ENCODE peak calls at places on chromosomes 6 and 20, in nine cellular contexts. One of them, this sample, is unnamed. For H3K79me2, the result is how much of the 10 kb centered on the place peaks cover.

GRCh38 chr20:38800882-38801281 is 4.6 kb upstream of the PPP1R16B start:
- DNase-seq in endothelial cell of umbilical vein: no peak
- DNase-seq in trophoblast cell: no peak
- DNase-seq in GM23248: no peak
- DNase-seq in Karpas-422: no peak
- DNase-seq in hepatocyte: no peak
- DNase-seq in H9: no peak
- DNase-seq in GM23338: no peak
- DNase-seq in K562: no peak
- DNase-seq in this sample: no peak

GRCh38 chr6:99745651-99746050 is 139.0 kb downstream of the PRDM13 start:
- DNase-seq in hepatocyte: no peak
- DNase-seq in trophoblast cell: no peak
- DNase-seq in K562: no peak
- DNase-seq in Karpas-422: no peak
- DNase-seq in GM23338: no peak
- DNase-seq in GM23248: peak
- DNase-seq in H9: no peak
- DNase-seq in endothelial cell of umbilical vein: no peak
- DNase-seq in this sample: no peak

GRCh38 chr6:64477311-64477850 is 841.8 kb downstream of the PHF3 start:
- DNase-seq in GM23338: no peak
- DNase-seq in trophoblast cell: no peak
- DNase-seq in H9: no peak
- DNase-seq in hepatocyte: no peak
- DNase-seq in endothelial cell of umbilical vein: no peak
- DNase-seq in Karpas-422: no peak
- DNase-seq in GM23248: no peak
- DNase-seq in K562: no peak
- DNase-seq in this sample: no peak

GRCh38 chr6:112330071-112330876 is 16.9 kb upstream of the RFPL4B start:
- DNase-seq in Karpas-422: no peak
- DNase-seq in GM23338: no peak
- DNase-seq in endothelial cell of umbilical vein: peak
- DNase-seq in K562: no peak
- DNase-seq in hepatocyte: no peak
- DNase-seq in GM23248: peak
- DNase-seq in trophoblast cell: no peak
- DNase-seq in H9: no peak
- DNase-seq in this sample: no peak

GRCh38 chr6:142850653-142851434 is 94.1 kb downstream of the HIVEP2 start:
- DNase-seq in endothelial cell of umbilical vein: peak
- DNase-seq in K562: no peak
- DNase-seq in trophoblast cell: no peak
- DNase-seq in GM23338: no peak
- DNase-seq in hepatocyte: no peak
- DNase-seq in H9: no peak
- DNase-seq in Karpas-422: no peak
- DNase-seq in GM23248: peak
- DNase-seq in this sample: no peak

GRCh38 chr6:45737331-45738056 is 278.2 kb downstream of the CLIC5 start:
- DNase-seq in hepatocyte: no peak
- DNase-seq in trophoblast cell: no peak
- DNase-seq in K562: no peak
- DNase-seq in GM23248: no peak
- DNase-seq in GM23338: no peak
- DNase-seq in endothelial cell of umbilical vein: no peak
- DNase-seq in H9: no peak
- DNase-seq in Karpas-422: no peak
- DNase-seq in this sample: no peak

GRCh38 chr6:7154341-7155139 is 46.8 kb downstream of the RREB1 start:
- DNase-seq in endothelial cell of umbilical vein: no peak
- DNase-seq in K562: no peak
- DNase-seq in Karpas-422: no peak
- DNase-seq in H9: no peak
- DNase-seq in GM23338: no peak
- DNase-seq in trophoblast cell: no peak
- DNase-seq in hepatocyte: no peak
- DNase-seq in GM23248: no peak
- DNase-seq in this sample: no peak

GRCh38 chr6:28585335-28585734 is 59.7 kb downstream of the GPX5 start:
- DNase-seq in K562: peak
- DNase-seq in GM23248: peak
- DNase-seq in H9: no peak
- DNase-seq in GM23338: no peak
- DNase-seq in Karpas-422: peak
- DNase-seq in hepatocyte: peak
- DNase-seq in trophoblast cell: peak
- DNase-seq in endothelial cell of umbilical vein: no peak
- DNase-seq in this sample: no peak

GRCh38 chr20:21096321-21097043 is 9.7 kb downstream of the LINC00237 start:
- DNase-seq in Karpas-422: peak
- DNase-seq in K562: peak
- DNase-seq in hepatocyte: no peak
- DNase-seq in trophoblast cell: peak
- DNase-seq in GM23338: peak
- DNase-seq in H9: peak
- DNase-seq in endothelial cell of umbilical vein: peak
- DNase-seq in GM23248: peak
- DNase-seq in this sample: no peak

DNA sequence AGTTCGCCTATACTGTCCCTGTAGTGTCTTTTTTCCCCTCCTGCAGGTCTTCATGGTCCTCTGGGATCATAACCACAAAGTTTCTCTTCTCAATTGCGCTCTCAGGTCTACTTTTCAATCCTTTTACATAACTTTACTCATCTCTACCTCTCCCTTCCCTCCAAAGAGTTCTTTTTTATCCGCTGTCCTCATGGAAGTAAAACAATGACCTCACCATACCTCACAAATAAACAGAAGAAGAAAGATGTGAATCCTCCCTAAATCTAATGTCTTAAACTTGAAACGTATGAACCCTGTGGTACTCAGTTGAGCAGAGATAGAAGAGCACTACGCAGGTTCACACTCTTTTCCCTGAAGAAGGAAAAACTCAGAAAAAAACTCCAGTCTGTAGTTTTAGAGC is 12.1 kb upstream of the HLA-DQA1 start:
- DNase-seq in GM23248: no peak
- DNase-seq in GM23338: no peak
- DNase-seq in K562: no peak
- DNase-seq in hepatocyte: no peak
- DNase-seq in endothelial cell of umbilical vein: no peak
- DNase-seq in trophoblast cell: no peak
- DNase-seq in Karpas-422: peak
- DNase-seq in H9: no peak
- DNase-seq in this sample: no peak
- H3K27ac ChIP-seq in GM23248: no peak
- H3K27ac ChIP-seq in GM23338: no peak
- H3K27ac ChIP-seq in K562: no peak
- H3K27ac ChIP-seq in hepatocyte: no peak
- H3K27ac ChIP-seq in endothelial cell of umbilical vein: no peak
- H3K27ac ChIP-seq in trophoblast cell: no peak
- H3K27ac ChIP-seq in Karpas-422: peak
- H3K27ac ChIP-seq in H9: no peak
- H3K27ac ChIP-seq in this sample: no peak

GRCh38 chr6:25895773-25896172 is 21.7 kb upstream of the SLC17A3 start:
- DNase-seq in hepatocyte: no peak
- DNase-seq in endothelial cell of umbilical vein: no peak
- DNase-seq in K562: no peak
- DNase-seq in Karpas-422: no peak
- DNase-seq in trophoblast cell: no peak
- DNase-seq in H9: no peak
- DNase-seq in GM23248: no peak
- DNase-seq in GM23338: no peak
- DNase-seq in this sample: no peak
- H3K79me2 ChIP-seq in hepatocyte: under half
- H3K79me2 ChIP-seq in endothelial cell of umbilical vein: under half
- H3K79me2 ChIP-seq in K562: under half
- H3K79me2 ChIP-seq in Karpas-422: under half
- H3K79me2 ChIP-seq in trophoblast cell: under half
- H3K79me2 ChIP-seq in H9: under half
- H3K79me2 ChIP-seq in GM23248: under half
- H3K79me2 ChIP-seq in GM23338: under half
- H3K79me2 ChIP-seq in this sample: under half

GRCh38 chr20:32474717-32474966 is 110.5 kb downstream of the NOL4L start:
- DNase-seq in hepatocyte: no peak
- DNase-seq in Karpas-422: no peak
- DNase-seq in GM23248: no peak
- DNase-seq in GM23338: no peak
- DNase-seq in K562: no peak
- DNase-seq in H9: no peak
- DNase-seq in endothelial cell of umbilical vein: no peak
- DNase-seq in trophoblast cell: no peak
- DNase-seq in this sample: no peak

GRCh38 chr20:32473231-32474008 is 111.7 kb downstream of the NOL4L start:
- DNase-seq in hepatocyte: no peak
- DNase-seq in trophoblast cell: no peak
- DNase-seq in K562: peak
- DNase-seq in endothelial cell of umbilical vein: no peak
- DNase-seq in GM23338: peak
- DNase-seq in GM23248: no peak
- DNase-seq in Karpas-422: no peak
- DNase-seq in H9: no peak
- DNase-seq in this sample: no peak

GRCh38 chr20:32474967-32475819 is 109.9 kb downstream of the NOL4L start:
- DNase-seq in trophoblast cell: no peak
- DNase-seq in GM23248: peak
- DNase-seq in endothelial cell of umbilical vein: peak
- DNase-seq in GM23338: peak
- DNase-seq in hepatocyte: peak
- DNase-seq in Karpas-422: no peak
- DNase-seq in K562: peak
- DNase-seq in H9: peak
- DNase-seq in this sample: no peak

GRCh38 chr20:32472581-32473207 is 112.4 kb downstream of the NOL4L start:
- DNase-seq in GM23338: no peak
- DNase-seq in K562: no peak
- DNase-seq in H9: no peak
- DNase-seq in hepatocyte: no peak
- DNase-seq in trophoblast cell: no peak
- DNase-seq in Karpas-422: no peak
- DNase-seq in endothelial cell of umbilical vein: no peak
- DNase-seq in GM23248: no peak
- DNase-seq in this sample: no peak

DNA sequence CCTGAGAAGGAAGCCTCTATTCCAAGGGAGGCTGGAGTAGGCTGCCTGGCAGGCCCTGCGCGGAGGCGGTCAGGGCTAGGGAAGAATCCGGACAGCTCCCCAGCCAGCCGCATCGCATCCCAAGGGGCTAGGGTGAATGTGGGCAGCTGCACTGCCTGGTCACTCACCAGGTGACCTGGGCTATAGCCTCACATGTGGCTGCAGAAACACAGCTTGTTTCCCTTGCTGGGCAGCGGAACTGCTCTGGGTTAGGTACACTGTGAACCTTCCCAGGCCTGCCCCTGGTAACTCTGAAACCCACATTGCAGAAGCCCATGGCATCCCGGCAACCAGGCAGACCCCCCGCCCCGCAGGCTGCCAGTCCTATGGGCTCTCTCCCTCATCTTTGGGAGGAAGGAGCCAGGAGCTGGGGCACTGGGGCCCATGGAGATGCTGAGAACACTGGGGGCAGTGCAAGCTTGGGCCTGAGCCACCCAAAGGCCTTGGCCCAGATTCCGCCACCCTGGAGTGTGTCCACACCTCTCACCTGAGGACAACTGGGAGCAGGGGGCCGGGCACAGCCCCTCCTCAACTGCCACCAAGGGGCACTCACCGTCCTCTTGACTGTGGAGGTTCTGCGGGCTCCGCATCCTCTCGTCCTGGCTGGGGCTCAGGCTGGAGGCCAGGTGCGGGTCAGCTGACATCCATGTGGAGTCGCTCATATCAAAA is 111.0 kb downstream of the NOL4L start:
- DNase-seq in Karpas-422: no peak
- DNase-seq in K562: peak
- DNase-seq in trophoblast cell: no peak
- DNase-seq in endothelial cell of umbilical vein: peak
- DNase-seq in GM23248: no peak
- DNase-seq in H9: no peak
- DNase-seq in GM23338: no peak
- DNase-seq in hepatocyte: no peak
- DNase-seq in this sample: no peak
- H3K27ac ChIP-seq in Karpas-422: no peak
- H3K27ac ChIP-seq in K562: peak
- H3K27ac ChIP-seq in trophoblast cell: peak
- H3K27ac ChIP-seq in endothelial cell of umbilical vein: peak
- H3K27ac ChIP-seq in GM23248: peak
- H3K27ac ChIP-seq in H9: no peak
- H3K27ac ChIP-seq in GM23338: peak
- H3K27ac ChIP-seq in hepatocyte: peak
- H3K27ac ChIP-seq in this sample: peak

GRCh38 chr20:17587148-17587547 is 17.3 kb downstream of the DSTN start:
- DNase-seq in GM23248: no peak
- DNase-seq in trophoblast cell: no peak
- DNase-seq in GM23338: no peak
- DNase-seq in K562: no peak
- DNase-seq in H9: no peak
- DNase-seq in Karpas-422: no peak
- DNase-seq in endothelial cell of umbilical vein: no peak
- DNase-seq in hepatocyte: no peak
- DNase-seq in this sample: no peak

GRCh38 chr20:17583126-17583525 is 13.3 kb downstream of the DSTN start:
- DNase-seq in GM23248: no peak
- DNase-seq in Karpas-422: no peak
- DNase-seq in GM23338: no peak
- DNase-seq in trophoblast cell: no peak
- DNase-seq in H9: no peak
- DNase-seq in endothelial cell of umbilical vein: no peak
- DNase-seq in K562: no peak
- DNase-seq in hepatocyte: no peak
- DNase-seq in this sample: no peak

GRCh38 chr20:17586250-17586649 is 16.4 kb downstream of the DSTN start:
- DNase-seq in GM23248: no peak
- DNase-seq in hepatocyte: no peak
- DNase-seq in trophoblast cell: no peak
- DNase-seq in K562: no peak
- DNase-seq in H9: no peak
- DNase-seq in GM23338: no peak
- DNase-seq in endothelial cell of umbilical vein: no peak
- DNase-seq in Karpas-422: no peak
- DNase-seq in this sample: no peak

GRCh38 chr20:17587831-17588230 is 18.0 kb downstream of the DSTN start:
- DNase-seq in trophoblast cell: no peak
- DNase-seq in K562: no peak
- DNase-seq in GM23248: no peak
- DNase-seq in hepatocyte: no peak
- DNase-seq in GM23338: no peak
- DNase-seq in H9: no peak
- DNase-seq in Karpas-422: peak
- DNase-seq in endothelial cell of umbilical vein: no peak
- DNase-seq in this sample: no peak

DNA sequence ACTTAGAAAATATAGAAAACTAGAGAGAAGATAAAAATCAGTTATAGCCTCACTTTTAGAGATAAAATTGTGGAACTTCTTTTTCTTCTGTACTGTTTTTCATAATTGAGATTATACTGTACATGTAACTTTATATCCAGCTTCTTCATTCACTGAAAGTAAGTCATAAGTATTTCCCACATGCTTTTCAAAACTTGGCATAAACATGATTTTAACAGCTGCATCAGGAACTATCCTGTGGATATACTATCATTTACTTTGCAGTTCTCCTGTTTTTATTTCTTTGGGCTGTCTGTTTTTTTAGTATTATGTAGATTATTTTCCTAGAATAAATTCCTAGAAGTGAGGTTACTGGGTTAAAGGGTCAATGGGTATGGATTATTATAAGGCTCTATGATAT is 14.8 kb downstream of the DSTN start:
- DNase-seq in GM23248: no peak
- DNase-seq in H9: no peak
- DNase-seq in endothelial cell of umbilical vein: no peak
- DNase-seq in GM23338: no peak
- DNase-seq in K562: no peak
- DNase-seq in Karpas-422: no peak
- DNase-seq in trophoblast cell: no peak
- DNase-seq in hepatocyte: no peak
- DNase-seq in this sample: no peak
- H3K79me2 ChIP-seq in GM23248: half or more
- H3K79me2 ChIP-seq in H9: under half
- H3K79me2 ChIP-seq in endothelial cell of umbilical vein: half or more
- H3K79me2 ChIP-seq in GM23338: half or more
- H3K79me2 ChIP-seq in K562: under half
- H3K79me2 ChIP-seq in Karpas-422: under half
- H3K79me2 ChIP-seq in trophoblast cell: under half
- H3K79me2 ChIP-seq in hepatocyte: half or more
- H3K79me2 ChIP-seq in this sample: under half

This sample was measured in DND-41.